ENCODE peak calls at places on chromosomes 3 and 15, in eight cellular contexts. X is tibial nerve, D is fibroblast of the aortic adventitia, T is colonic mucosa, U is uterus, P is neural progenitor cell, F is GM10248, I is brain microvascular endothelial cell. L is an unnamed sample.

GRCh38 chr15:80953001-80953952 is 36.3 kb downstream of the MESD start:
- DNase-seq in X (no peak), D (peak; percentile 54), T (no peak), U (no peak), P (no peak), F (no peak), I (no peak), L (no peak)

GRCh38 chr15:45393851-45394250 is 15.5 kb upstream of the GATM start:
- DNase-seq in X (no peak), D (no peak), T (no peak), U (no peak), P (no peak), F (no peak), I (no peak), L (peak; percentile 10)

GRCh38 chr15:70632079-70632850 is 131.1 kb downstream of the UACA start:
- DNase-seq in X (no peak), D (no peak), T (no peak), U (no peak), P (no peak), F (no peak), I (no peak), L (no peak)

GRCh38 chr3:126446791-126447190 is 28.9 kb downstream of the ZXDC start:
- DNase-seq in X (no peak), D (no peak), T (peak; percentile 9), U (no peak), P (no peak), F (no peak), I (no peak), L (no peak)

GRCh38 chr3:16912400-16913263 is 27.9 kb downstream of the PLCL2 start:
- DNase-seq in X (no peak), D (no peak), T (no peak), U (no peak), P (no peak), F (peak; percentile 43), I (no peak), L (no peak)

GRCh38 chr3:35760147-35760546 is 120.8 kb downstream of the ARPP21 start:
- DNase-seq in X (no peak), D (no peak), T (no peak), U (no peak), P (no peak), F (no peak), I (no peak), L (no peak)

GRCh38 chr15:72916939-72917338 is 133.4 kb upstream of the ADPGK start:
- DNase-seq in X (no peak), D (no peak), T (no peak), U (no peak), P (no peak), F (no peak), I (no peak), L (peak; percentile 41)

GRCh38 chr15:74610302-74610951 is 5.2 kb upstream of the CLK3 start:
- DNase-seq in X (no peak), D (no peak), T (no peak), U (no peak), P (no peak), F (no peak), I (no peak), L (no peak)

GRCh38 chr3:97821413-97821809 is 400 bp upstream of the CRYBG3 start:
- DNase-seq in X (peak; percentile 32), D (peak; percentile 49), T (peak; percentile 61), U (peak; percentile 43), P (no peak), F (peak; percentile 26), I (peak; percentile 47), L (peak; percentile 46)

GRCh38 chr3:59313365-59313764 is 263.5 kb upstream of the CFAP20DC start:
- DNase-seq in X (peak; percentile 26), D (peak; percentile 41), T (peak; percentile 34), U (no peak), P (peak; percentile 68), F (peak; percentile 54), I (peak; percentile 28), L (peak; percentile 16)

GRCh38 chr3:129732200-129732876 is 125.9 kb upstream of the PLXND1 start:
- DNase-seq in X (no peak), D (no peak), T (no peak), U (no peak), P (no peak), F (no peak), I (no peak), L (no peak)

GRCh38 chr3:53116956-53117355 is 13.3 kb downstream of the RFT1 start:
- DNase-seq in X (no peak), D (no peak), T (no peak), U (no peak), P (no peak), F (no peak), I (no peak), L (no peak)

GRCh38 chr3:86739244-86739643 is 251.7 kb downstream of the VGLL3 start:
- DNase-seq in X (no peak), D (no peak), T (no peak), U (no peak), P (no peak), F (no peak), I (no peak), L (no peak)

DNA sequence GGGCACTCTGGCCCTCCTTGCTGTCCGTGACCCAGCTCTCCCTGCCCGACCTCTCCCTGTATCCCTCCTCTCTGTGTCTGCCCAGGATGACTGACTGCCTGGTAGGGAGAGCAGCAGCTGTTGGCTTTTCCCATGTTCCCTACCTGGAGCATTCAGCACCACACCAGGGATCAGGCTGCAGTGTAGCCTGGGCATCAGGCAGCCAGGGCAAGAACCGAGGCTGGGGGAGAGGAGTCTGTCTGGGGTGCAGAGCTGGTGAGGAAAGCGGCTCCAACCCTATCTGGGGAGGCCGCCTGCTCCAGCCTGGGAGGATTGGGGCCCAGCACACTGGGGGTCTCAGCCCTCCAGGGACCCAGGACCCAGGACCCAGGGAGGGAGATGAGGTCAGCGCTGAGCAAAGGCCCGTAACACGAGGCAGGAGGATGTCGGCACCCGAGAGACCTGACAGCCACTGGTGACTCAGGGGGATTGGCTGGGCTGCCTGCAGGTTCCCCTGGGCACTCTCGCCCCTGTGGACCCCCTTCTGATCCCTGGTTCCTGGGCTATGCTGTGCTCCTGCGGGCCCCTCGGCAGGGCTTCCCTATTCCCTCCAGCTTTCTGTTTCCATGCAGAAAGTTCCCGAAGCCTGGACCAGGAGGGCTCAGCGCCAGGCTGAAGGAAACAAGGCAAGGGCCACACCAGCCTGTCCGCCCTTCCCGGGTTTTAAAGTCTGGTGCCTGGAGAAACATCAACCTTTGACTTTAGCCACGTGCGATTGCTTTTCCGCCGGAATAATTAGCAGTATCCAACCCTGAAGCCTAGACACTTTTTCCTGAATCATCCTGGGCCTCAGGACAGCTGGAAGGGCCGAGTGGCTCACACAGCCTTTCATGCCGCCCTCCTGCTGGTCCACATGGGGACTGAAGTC is 128.2 kb upstream of the MEF2A start:
- DNase-seq in X (no peak), D (no peak), T (peak; percentile 18), U (no peak), P (no peak), F (no peak), I (no peak), L (no peak)
- TF ChIP-seq CTCF in X (no peak), D (no peak), T (no peak), U (no peak), P (no peak), F (no peak), I (peak; percentile 17), L (no peak)

DNA sequence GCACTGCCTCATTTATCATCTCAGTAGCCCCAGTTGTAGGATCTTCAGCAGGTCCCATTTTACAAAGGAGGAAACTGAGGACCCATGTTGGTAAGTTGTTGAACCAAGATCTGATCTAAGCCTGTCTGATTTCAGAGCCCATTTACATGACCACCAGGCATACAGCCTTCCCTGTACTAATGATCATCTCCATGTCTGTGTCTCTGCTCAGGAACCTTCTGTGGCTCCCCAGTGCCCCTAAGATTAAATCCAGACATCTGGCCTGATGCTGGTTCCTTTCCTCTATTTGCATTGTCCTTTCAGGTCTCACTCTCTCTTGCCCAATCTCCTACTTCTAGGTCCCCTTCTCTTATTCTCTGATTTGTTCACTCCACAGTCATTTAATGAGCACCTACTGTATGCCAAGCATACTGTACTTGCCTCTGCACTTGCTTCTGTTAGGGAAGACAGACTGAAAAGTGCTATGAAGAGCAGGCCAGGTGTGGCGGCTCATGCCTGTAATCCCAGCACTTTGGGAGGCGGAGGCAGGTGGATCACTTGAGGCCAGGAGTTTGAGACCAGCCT is 32.4 kb downstream of the ATP2B2 start:
- DNase-seq in X (no peak), D (no peak), T (no peak), U (no peak), P (no peak), F (no peak), I (no peak), L (no peak)
- TF ChIP-seq CTCF in X (no peak), D (no peak), T (no peak), U (no peak), P (no peak), F (no peak), I (no peak), L (no peak)

GRCh38 chr15:79769933-79770332 is 126.9 kb downstream of the MTHFS start:
- DNase-seq in X (no peak), D (no peak), T (no peak), U (no peak), P (no peak), F (no peak), I (no peak), L (no peak)

DNA sequence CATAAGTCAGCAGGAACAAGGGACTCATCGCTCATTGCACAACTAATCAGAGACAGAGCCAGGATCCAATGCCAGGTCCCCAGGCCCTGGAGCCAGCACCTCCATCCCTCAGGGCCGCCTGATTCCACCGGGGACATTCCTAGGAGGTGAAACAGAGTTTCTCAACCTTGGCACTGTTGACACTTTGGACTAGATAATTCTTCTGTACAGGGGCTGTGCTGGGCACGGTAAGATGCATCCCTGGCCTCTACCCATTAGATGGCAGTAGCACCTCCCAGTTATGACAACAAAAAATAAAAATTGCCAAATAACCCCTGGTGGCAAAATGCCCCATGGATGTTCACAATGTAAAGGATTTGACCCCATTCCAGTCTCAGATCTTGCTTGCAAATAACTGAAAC is 127.7 kb downstream of the MTHFS start:
- DNase-seq in X (no peak), D (peak; percentile 2), T (no peak), U (no peak), P (no peak), F (no peak), I (peak; percentile 2), L (peak; percentile 23)
- TF ChIP-seq CTCF in X (no peak), D (peak; percentile 34), T (no peak), U (no peak), P (peak; percentile 44), F (peak; percentile 36), I (peak; percentile 36), L (peak; percentile 52)

GRCh38 chr3:60434945-60435344 is 816.3 kb downstream of the FHIT start:
- DNase-seq in X (no peak), D (no peak), T (no peak), U (no peak), P (no peak), F (no peak), I (no peak), L (no peak)

GRCh38 chr3:60434323-60434722 is 816.9 kb downstream of the FHIT start:
- DNase-seq in X (no peak), D (no peak), T (no peak), U (no peak), P (no peak), F (no peak), I (no peak), L (no peak)

GRCh38 chr3:60430208-60430607 is 821.0 kb downstream of the FHIT start:
- DNase-seq in X (no peak), D (no peak), T (no peak), U (no peak), P (no peak), F (no peak), I (no peak), L (no peak)

GRCh38 chr3:60435941-60436650 is 815.2 kb downstream of the FHIT start:
- DNase-seq in X (no peak), D (no peak), T (no peak), U (no peak), P (no peak), F (no peak), I (no peak), L (no peak)

GRCh38 chr3:60431599-60431958 is 819.7 kb downstream of the FHIT start:
- DNase-seq in X (no peak), D (peak; percentile 23), T (no peak), U (no peak), P (peak; percentile 32), F (no peak), I (peak; percentile 22), L (peak; percentile 1)
- TF ChIP-seq CTCF in X (no peak), D (peak; percentile 14), T (no peak), U (no peak), P (peak; percentile 31), F (peak; percentile 2), I (peak; percentile 44), L (no peak)

L was measured in Calu3.